ENCODE peak calls at places on chromosomes 13 and 19, in four cellular contexts. Y, X, Z and L are unnamed samples.

GRCh38 chr19:482186-483041 is 13.9 kb upstream of the MADCAM1 start:
- DNase-seq in X (no peak), Z (no peak), Y (no peak), L (peak; percentile 30)

GRCh38 chr13:92842145-92842544 is 384.5 kb upstream of the GPC6 start:
- DNase-seq in Y (no peak), X (no peak), Z (no peak), L (no peak)

GRCh38 chr13:51501592-51502205 is 48.9 kb upstream of the INTS6 start:
- DNase-seq in Y (no peak), X (no peak), Z (no peak), L (no peak)

GRCh38 chr19:24054044-24054935 is 32.7 kb upstream of the ZNF254 start:
- DNase-seq in Z (no peak), X (peak; percentile 66), Y (peak; percentile 24), L (no peak)

GRCh38 chr13:43792456-43792855 is 5.7 kb upstream of the ENOX1 start:
- DNase-seq in Y (no peak), Z (no peak), X (no peak), L (no peak)

GRCh38 chr13:113756441-113757097 is 2.5 kb upstream of the TMEM255B start:
- DNase-seq in Z (no peak), X (no peak), Y (no peak), L (no peak)

GRCh38 chr13:106533101-106533939 is 2.1 kb downstream of the EFNB2 start:
- DNase-seq in X (peak; percentile 21), Z (no peak), Y (no peak), L (peak; percentile 84)

GRCh38 chr13:24680258-24680920 is at the start of gene ATP12A:
- DNase-seq in Z (no peak), Y (no peak), X (no peak), L (peak; percentile 59)

GRCh38 chr19:47073574-47073973 is 25.1 kb upstream of the TMEM160 start:
- DNase-seq in X (no peak), Y (no peak), Z (no peak), L (no peak)

GRCh38 chr13:81048026-81048461 is 707.1 kb upstream of the SPRY2 start:
- DNase-seq in X (no peak), Z (peak; percentile 21), Y (no peak), L (no peak)

GRCh38 chr13:32264407-32264806 is 50.8 kb downstream of the ZAR1L start:
- DNase-seq in X (no peak), Z (no peak), Y (no peak), L (no peak)
- TF ChIP-seq POLR2AphosphoS5 in X (no peak), Z (no peak), Y (no peak), L (no peak)

DNA sequence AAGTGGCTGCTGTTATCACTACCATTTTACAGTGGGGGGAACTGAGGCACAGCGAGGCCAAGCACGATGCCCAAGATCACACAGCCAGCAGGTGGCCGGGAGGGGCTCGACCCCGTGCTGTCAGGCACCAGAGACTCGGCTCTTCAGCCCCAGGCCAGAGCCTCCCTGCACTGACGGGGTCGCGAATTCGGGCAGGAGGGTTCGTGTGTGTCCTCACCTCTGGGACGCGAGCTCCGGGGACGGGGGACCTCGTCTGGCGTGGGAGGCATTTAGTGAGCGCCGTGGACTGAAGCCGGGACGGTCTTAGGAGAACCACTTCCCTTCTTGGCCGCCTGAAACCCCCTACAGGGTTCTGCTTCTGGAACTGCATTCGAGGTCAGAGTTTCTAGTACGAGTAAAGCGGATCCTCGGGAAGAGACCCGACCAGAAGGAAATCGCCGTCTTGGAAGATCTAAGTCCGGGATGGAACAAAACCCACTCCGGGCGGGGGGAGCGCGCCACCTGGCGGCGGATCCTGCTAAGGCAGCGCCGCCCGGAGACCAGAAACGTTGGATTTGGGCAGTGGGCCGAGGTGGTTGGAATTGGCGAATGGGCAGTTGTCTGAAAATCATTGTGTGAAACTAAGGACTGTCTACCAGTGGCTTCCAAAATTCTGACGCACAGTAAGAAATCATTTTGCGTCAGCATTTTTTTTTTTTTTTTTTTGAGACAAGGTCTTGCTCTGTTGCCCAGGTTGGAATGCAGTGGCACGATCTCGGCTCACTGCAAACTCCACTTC is 21.2 kb downstream of the ZNF114 start:
- DNase-seq in Z (no peak), X (no peak), Y (no peak), L (peak; percentile 86)
- TF ChIP-seq JUND in Z (no peak), X (no peak), Y (no peak), L (no peak)

GRCh38 chr19:51338563-51339312 is 3.2 kb downstream of the VSIG10L start:
- DNase-seq in Y (peak; percentile 56), Z (peak; percentile 24), X (peak; percentile 68), L (peak; percentile 95)
- TF ChIP-seq POLR2AphosphoS5 in Y (peak; percentile 34), Z (no peak), X (no peak), L (no peak)

GRCh38 chr19:48591021-48591420 is 15.5 kb upstream of the SPACA4 start:
- DNase-seq in Y (no peak), X (no peak), Z (no peak), L (no peak)
- TF ChIP-seq JUND in Y (no peak), X (no peak), Z (no peak), L (no peak)